ENCODE peak calls at places on chromosomes 12 and 14, in ten cellular contexts. V is Daoy; J is SW480; T is NCI-H2107; O is GM23248; G is NCI-H2171; U is nephron progenitor cell; L is stimulated activated CD4-positive, alpha-beta T cell treated with anti-CD3 and anti-CD28 coated beads, Interleukin-12 subunit alpha, Interleukin-12 subunit beta, amount 100 ng/mL, for 4 hours; C is amygdala; N is WTC11. I is an unnamed sample.
A peak's percentile ranks its signal among the peaks of the same experiment; 100 is the strongest.

GRCh38 chr12:51907083-51907863 is at the start of gene ACVRL1:
- DNase-seq in J (no peak), N (no peak), V (peak; percentile 30), O (peak; percentile 51), U (no peak), C (no peak), T (no peak), L (no peak), G (no peak), I (no peak)

GRCh38 chr12:115504241-115504941 is 773.1 kb downstream of the MED13L start:
- DNase-seq in L (no peak), G (no peak), J (no peak), V (no peak), U (no peak), N (no peak), C (no peak), O (no peak), T (no peak), I (no peak)

GRCh38 chr14:47722929-47723693 is 47.7 kb upstream of the MDGA2 start:
- DNase-seq in V (no peak), L (no peak), G (no peak), J (no peak), O (no peak), T (no peak), C (no peak), N (no peak), U (no peak), I (no peak)

GRCh38 chr14:37145395-37145794 is 27.0 kb downstream of the SLC25A21 start:
- DNase-seq in U (no peak), V (peak; percentile 85), N (no peak), G (no peak), L (no peak), J (no peak), O (peak; percentile 31), T (no peak), C (no peak), I (no peak)

GRCh38 chr14:76884394-76884793 is 58.2 kb downstream of the LRRC74A start:
- DNase-seq in U (no peak), J (no peak), N (no peak), G (no peak), T (no peak), O (no peak), C (no peak), V (no peak), L (no peak), I (no peak)

GRCh38 chr12:110684322-110684836 is 4.5 kb downstream of the HVCN1 start:
- DNase-seq in J (no peak), V (no peak), G (peak; percentile 56), L (no peak), N (no peak), C (no peak), U (no peak), O (no peak), T (no peak), I (peak; percentile 35)

GRCh38 chr12:52672321-52672933 is 7.8 kb downstream of the KRT1 start:
- DNase-seq in N (no peak), V (peak; percentile 33), G (no peak), C (no peak), U (no peak), O (no peak), J (peak; percentile 88), T (no peak), L (no peak), I (no peak)

GRCh38 chr14:34219661-34220060 is 242.4 kb downstream of the SPTSSA start:
- DNase-seq in G (no peak), L (no peak), O (no peak), N (no peak), V (no peak), T (no peak), C (no peak), J (no peak), U (no peak), I (no peak)

GRCh38 chr12:47212701-47213039 is 132.9 kb upstream of the AMIGO2 start:
- DNase-seq in L (no peak), O (no peak), G (no peak), T (no peak), V (no peak), N (no peak), C (no peak), U (no peak), J (no peak), I (no peak)

GRCh38 chr12:94686834-94687628 is 36.7 kb upstream of the TMCC3 start:
- DNase-seq in G (no peak), U (no peak), J (no peak), L (no peak), O (no peak), T (no peak), C (no peak), V (no peak), N (no peak), I (no peak)

GRCh38 chr12:131759176-131759575 is 48.3 kb downstream of the SFSWAP start:
- DNase-seq in N (no peak), O (no peak), U (no peak), V (no peak), L (no peak), G (no peak), J (no peak), C (no peak), T (no peak), I (no peak)

GRCh38 chr12:95336387-95337067 is 118.9 kb downstream of the VEZT start:
- DNase-seq in C (peak; percentile 73), V (peak; percentile 82), O (peak; percentile 83), N (peak; percentile 79), L (no peak), J (peak; percentile 60), T (peak; percentile 76), U (peak; percentile 55), G (peak; percentile 83), I (peak; percentile 91)

GRCh38 chr14:74302160-74302628 is 540 bp downstream of the ABCD4 start:
- DNase-seq in J (peak; percentile 83), L (no peak), G (peak; percentile 8), T (no peak), C (peak; percentile 17), V (peak; percentile 45), O (peak; percentile 85), U (no peak), N (no peak), I (peak; percentile 69)

GRCh38 chr12:96824074-96824837 is 82.8 kb upstream of the NEDD1 start:
- DNase-seq in N (no peak), U (no peak), C (no peak), J (no peak), T (no peak), V (no peak), L (no peak), O (no peak), G (no peak), I (no peak)

GRCh38 chr12:125340791-125341190 is 275.6 kb downstream of the AACS start:
- DNase-seq in V (peak; percentile 88), U (no peak), O (peak; percentile 75), C (peak; percentile 46), N (no peak), L (no peak), J (peak; percentile 20), T (no peak), G (no peak), I (no peak)

GRCh38 chr12:2783936-2784600 is 10.7 kb upstream of the FKBP4 start:
- DNase-seq in O (peak; percentile 70), V (peak; percentile 79), J (peak; percentile 62), U (peak; percentile 73), N (peak; percentile 79), C (peak; percentile 62), G (peak; percentile 74), T (peak; percentile 37), L (peak; percentile 44), I (peak; percentile 76)

GRCh38 chr14:66099451-66099850 is 386.7 kb upstream of the CCDC196 start:
- DNase-seq in V (no peak), U (no peak), L (no peak), O (no peak), T (no peak), N (no peak), G (peak; percentile 41), C (no peak), J (no peak), I (peak; percentile 72)

GRCh38 chr14:106551265-106551664 is 1024.9 kb downstream of the TMEM121 start:
- DNase-seq in U (no peak), O (no peak), L (no peak), V (no peak), C (no peak), T (peak; percentile 47), N (no peak), G (no peak), J (peak; percentile 30), I (no peak)

GRCh38 chr12:4562034-4562657 is at the start of gene DYRK4:
- DNase-seq in T (peak; percentile 55), G (no peak), N (peak; percentile 96), J (peak; percentile 91), L (no peak), O (peak; percentile 74), C (peak; percentile 68), U (peak; percentile 95), V (peak; percentile 84), I (no peak)

GRCh38 chr12:67759829-67760228 is 111.3 kb downstream of the DYRK2 start:
- DNase-seq in T (no peak), J (no peak), C (no peak), V (peak; percentile 16), O (no peak), G (no peak), U (no peak), L (peak; percentile 11), N (no peak), I (no peak)

GRCh38 chr12:131333621-131334440 is 377.1 kb upstream of the SFSWAP start:
- DNase-seq in C (no peak), O (no peak), U (no peak), T (no peak), V (no peak), L (no peak), N (no peak), G (no peak), J (no peak), I (no peak)

GRCh38 chr12:3545121-3545796 is 54.3 kb downstream of the PRMT8 start:
- DNase-seq in L (no peak), J (peak; percentile 16), C (no peak), G (no peak), U (no peak), O (no peak), N (no peak), T (no peak), V (no peak), I (no peak)

GRCh38 chr12:62724285-62724684 is 210.7 kb downstream of the PPM1H start:
- DNase-seq in T (no peak), L (no peak), C (no peak), V (no peak), G (no peak), U (no peak), N (no peak), J (no peak), O (peak; percentile 18), I (no peak)

GRCh38 chr12:6915023-6915788 is 826 bp downstream of the ENO2 start:
- DNase-seq in J (no peak), V (no peak), L (no peak), O (no peak), T (no peak), C (no peak), N (peak; percentile 74), G (peak; percentile 89), U (peak; percentile 59), I (no peak)

GRCh38 chr12:98126637-98127335 is 388.6 kb upstream of the TMPO start:
- DNase-seq in T (no peak), C (no peak), G (no peak), L (no peak), O (no peak), N (no peak), U (peak; percentile 5), J (peak; percentile 44), V (peak; percentile 9), I (no peak)

GRCh38 chr14:104786091-104786586 is 9.4 kb downstream of the AKT1 start:
- DNase-seq in J (no peak), T (no peak), N (no peak), O (no peak), U (no peak), G (no peak), C (no peak), V (no peak), L (no peak), I (no peak)

GRCh38 chr12:34097213-34097612 is 74.9 kb downstream of the ALG10 start:
- DNase-seq in T (no peak), G (no peak), J (no peak), C (no peak), U (no peak), N (no peak), V (no peak), L (no peak), O (no peak), I (no peak)

GRCh38 chr12:92144045-92144630 is 1.5 kb downstream of the BTG1 start:
- DNase-seq in L (peak; percentile 36), J (peak; percentile 94), V (peak; percentile 82), U (peak; percentile 65), O (peak; percentile 95), N (peak; percentile 62), T (peak; percentile 54), G (peak; percentile 40), C (peak; percentile 54), I (peak; percentile 63)